ENCODE peak calls at places on chromosomes 13 and 19, in seven cellular contexts. I, B, Y, L, M, P and G are unnamed samples.

GRCh38 chr19:13099073-13099999 is 3.3 kb downstream of the LYL1 start:
- DNase-seq in M (peak), P (peak), L (peak), B (peak), Y (peak), I (no peak), G (no peak)

GRCh38 chr19:18300930-18301717 is 19.7 kb upstream of the JUND start:
- DNase-seq in I (peak), B (peak), P (peak), Y (peak), M (no peak), L (no peak), G (no peak)

GRCh38 chr19:46189971-46190335 is 39.6 kb upstream of the IGFL1 start:
- DNase-seq in L (no peak), Y (no peak), B (no peak), M (no peak), I (no peak), P (no peak), G (no peak)

GRCh38 chr19:38519988-38520387 is 86.5 kb downstream of the RYR1 start:
- DNase-seq in L (no peak), I (no peak), P (no peak), M (no peak), Y (no peak), B (no peak), G (no peak)

GRCh38 chr13:29676941-29677452 is 81.5 kb upstream of the SLC7A1 start:
- DNase-seq in P (no peak), I (peak), M (no peak), L (no peak), Y (no peak), B (no peak), G (no peak)

GRCh38 chr19:40588110-40588854 is 11.6 kb downstream of the SHKBP1 start:
- DNase-seq in P (no peak), M (no peak), Y (no peak), B (no peak), L (no peak), I (no peak), G (no peak)

GRCh38 chr13:85651440-85651839 is 147.8 kb downstream of the SLITRK6 start:
- DNase-seq in M (no peak), P (no peak), I (peak), L (no peak), Y (no peak), B (no peak), G (no peak)

GRCh38 chr13:23668557-23668956 is 98.3 kb downstream of the TNFRSF19 start:
- DNase-seq in L (no peak), M (no peak), Y (no peak), I (no peak), P (no peak), B (no peak), G (no peak)

GRCh38 chr13:48266967-48267639 is 34.1 kb downstream of the ITM2B start:
- DNase-seq in P (no peak), L (no peak), Y (no peak), I (peak), M (no peak), B (no peak), G (no peak)

GRCh38 chr13:105573134-105573533 is 962.3 kb downstream of the EFNB2 start:
- DNase-seq in L (no peak), Y (no peak), I (no peak), M (no peak), B (no peak), P (no peak), G (no peak)

GRCh38 chr13:27915301-27916207 is 4.2 kb upstream of the PDX1 start:
- DNase-seq in P (no peak), Y (no peak), B (peak), M (no peak), L (peak), I (no peak), G (no peak)

GRCh38 chr19:35317464-35318043 is 11.4 kb upstream of the CD22 start:
- DNase-seq in Y (no peak), I (no peak), P (no peak), L (no peak), M (no peak), B (no peak), G (no peak)

GRCh38 chr13:30409911-30410704 is 12.2 kb upstream of the UBE2L5 start:
- DNase-seq in Y (peak), P (no peak), L (no peak), I (peak), M (no peak), B (no peak), G (no peak)

GRCh38 chr13:113881614-113882265 is 17.9 kb upstream of the GAS6 start:
- DNase-seq in M (no peak), B (no peak), L (no peak), P (no peak), I (no peak), Y (peak), G (no peak)

GRCh38 chr13:97474581-97474980 is 40.6 kb downstream of the RAP2A start:
- DNase-seq in P (no peak), B (no peak), Y (no peak), M (no peak), I (peak), L (no peak), G (no peak)

GRCh38 chr13:78601124-78601885 is 2.0 kb downstream of the POU4F1 start:
- DNase-seq in Y (no peak), L (peak), B (no peak), I (peak), P (no peak), M (no peak), G (no peak)

GRCh38 chr19:49676136-49676689 is 858 bp upstream of the PRMT1 start:
- DNase-seq in I (peak), M (peak), P (peak), Y (peak), B (peak), L (peak), G (peak)

GRCh38 chr19:44696939-44697669 is 1.8 kb upstream of the CEACAM16 start:
- DNase-seq in M (no peak), I (no peak), Y (no peak), L (no peak), P (peak), B (no peak), G (no peak)

GRCh38 chr19:16342002-16342715 is 17.5 kb downstream of the KLF2 start:
- DNase-seq in M (no peak), Y (peak), L (no peak), I (no peak), B (no peak), P (no peak), G (peak)

GRCh38 chr19:15216363-15216762 is 15.6 kb upstream of the NOTCH3 start:
- DNase-seq in I (no peak), B (no peak), M (no peak), Y (no peak), P (no peak), L (no peak), G (no peak)

GRCh38 chr13:30968734-30969335 is 36.4 kb downstream of the TEX26 start:
- DNase-seq in P (no peak), B (no peak), L (no peak), I (peak), M (no peak), Y (no peak), G (no peak)

GRCh38 chr13:70758932-70759331 is 650.7 kb upstream of the KLHL1 start:
- DNase-seq in M (no peak), Y (no peak), P (no peak), B (no peak), L (no peak), I (no peak), G (no peak)

GRCh38 chr13:31444266-31444862 is 244.6 kb downstream of the B3GLCT start:
- DNase-seq in L (no peak), Y (peak), M (no peak), I (no peak), B (no peak), P (no peak), G (no peak)

GRCh38 chr13:20664304-20664703 is 39.2 kb upstream of the IL17D start:
- DNase-seq in I (no peak), L (no peak), B (no peak), P (no peak), M (no peak), Y (no peak), G (no peak)

GRCh38 chr13:35988648-35989081 is 142.5 kb downstream of the DCLK1 start:
- DNase-seq in L (peak), B (no peak), Y (no peak), I (no peak), P (no peak), M (no peak), G (no peak)

GRCh38 chr13:47831265-47831664 is 169.8 kb downstream of the SUCLA2 start:
- DNase-seq in M (no peak), P (no peak), B (no peak), Y (no peak), I (peak), L (no peak), G (no peak)

GRCh38 chr19:2035590-2035991 is 15.5 kb downstream of the MKNK2 start:
- DNase-seq in P (peak), B (no peak), Y (no peak), L (peak), I (no peak), M (no peak), G (no peak)

GRCh38 chr19:2034729-2035589 is 16.1 kb downstream of the MKNK2 start:
- DNase-seq in B (peak), P (peak), I (peak), M (no peak), L (peak), Y (no peak), G (no peak)

GRCh38 chr19:2032296-2032941 is 16.9 kb upstream of the BTBD2 start:
- DNase-seq in M (peak), B (peak), P (peak), Y (peak), L (no peak), I (peak), G (peak)

GRCh38 chr19:2033825-2034159 is 17.3 kb downstream of the MKNK2 start:
- DNase-seq in Y (no peak), I (no peak), L (no peak), P (peak), M (no peak), B (no peak), G (no peak)

GRCh38 chr19:2033115-2033824 is 17.8 kb upstream of the BTBD2 start:
- DNase-seq in Y (no peak), B (no peak), L (no peak), I (no peak), P (no peak), M (no peak), G (no peak)
- TF ChIP-seq CTCF in Y (no peak), B (no peak), L (no peak), I (no peak), P (no peak), M (no peak), G (no peak)

GRCh38 chr19:2524840-2525723 is 49.2 kb downstream of the GADD45B start:
- DNase-seq in B (no peak), P (no peak), I (peak), M (no peak), L (peak), Y (no peak), G (peak)
- H3K4me3 ChIP-seq in B (no peak), P (no peak), I (no peak), M (no peak), L (no peak), Y (peak), G (no peak)

DNA sequence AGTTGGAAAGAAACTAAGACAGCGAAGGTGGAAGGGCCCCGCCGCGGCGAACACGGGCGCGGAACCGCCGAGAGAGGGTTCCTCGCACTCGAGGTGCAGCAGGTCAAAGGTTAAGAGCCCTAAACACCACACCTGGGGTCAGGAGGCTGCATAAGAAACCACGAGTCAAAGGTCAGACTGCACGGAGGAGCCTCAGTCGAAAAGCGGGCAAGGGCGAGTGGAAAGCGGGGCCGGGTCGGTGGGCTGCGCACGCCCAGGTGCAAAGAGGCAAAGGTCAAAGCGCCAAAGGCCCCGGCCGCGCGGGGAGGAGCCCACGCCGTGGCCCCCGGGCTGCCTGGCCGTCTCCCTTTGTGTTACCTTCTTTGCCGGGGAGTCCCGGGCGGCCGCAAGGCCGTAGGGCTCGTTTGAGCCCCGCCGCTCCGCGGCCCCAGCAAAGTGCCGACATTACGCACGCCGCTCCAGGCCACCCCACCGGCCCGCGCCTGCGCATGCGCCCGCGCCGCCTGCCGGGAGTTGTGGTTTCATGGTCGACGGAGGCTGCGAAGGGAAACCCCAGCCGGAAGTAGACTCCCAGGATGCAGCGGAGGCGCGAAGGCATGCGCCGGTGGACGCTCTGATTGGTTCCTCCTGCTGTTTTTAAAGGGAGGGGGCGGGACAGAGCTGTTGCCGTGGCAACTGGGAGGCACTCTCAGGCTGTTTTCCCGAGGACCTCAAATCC is at the start of gene POLRMT:
- DNase-seq in Y (peak), L (peak), B (peak), M (peak), I (peak), P (peak), G (peak)
- TF ChIP-seq CTCF in Y (no peak), L (no peak), B (no peak), M (no peak), I (peak), P (no peak), G (no peak)

GRCh38 chr19:33132021-33132420 is at the start of gene WDR88:
- DNase-seq in Y (no peak), P (no peak), B (no peak), L (peak), M (no peak), I (no peak), G (no peak)

GRCh38 chr19:33130433-33130832 is 1.5 kb upstream of the WDR88 start:
- DNase-seq in P (no peak), B (no peak), M (no peak), I (no peak), Y (no peak), L (no peak), G (no peak)

GRCh38 chr19:33133438-33134031 is 1.6 kb downstream of the WDR88 start:
- DNase-seq in L (peak), I (no peak), P (no peak), Y (no peak), M (no peak), B (no peak), G (no peak)

GRCh38 chr19:33132425-33132824 is 511 bp downstream of the WDR88 start:
- DNase-seq in P (no peak), Y (no peak), B (no peak), M (no peak), L (peak), I (no peak), G (no peak)

DNA sequence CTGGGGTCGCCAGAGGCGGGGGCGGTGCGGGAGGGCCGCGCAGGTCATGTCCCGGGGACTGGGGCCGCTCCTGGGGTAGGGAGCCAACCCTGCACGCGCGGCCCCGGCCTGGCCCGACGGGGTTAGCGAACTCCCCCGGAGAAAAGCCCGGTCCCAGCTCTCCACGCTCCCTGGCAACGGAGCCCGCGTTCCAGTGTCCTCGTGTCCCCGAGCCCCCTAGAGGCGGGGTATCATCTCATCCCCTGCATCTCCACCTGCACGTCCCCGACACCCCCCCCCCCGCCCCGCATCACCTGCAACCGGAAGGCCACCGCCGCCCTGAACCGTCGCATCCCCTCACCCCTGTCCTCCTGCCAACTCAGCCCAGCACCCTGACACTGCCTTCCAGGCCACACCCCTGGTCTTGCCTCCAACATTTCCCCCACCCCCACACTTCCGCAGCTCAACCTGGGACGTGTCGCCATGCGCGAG is 2.7 kb downstream of the WDR88 start:
- DNase-seq in M (no peak), P (no peak), Y (no peak), I (no peak), L (peak), B (no peak), G (no peak)
- H3K4me3 ChIP-seq in M (peak), P (no peak), Y (no peak), I (no peak), L (peak), B (no peak), G (no peak)

DNA sequence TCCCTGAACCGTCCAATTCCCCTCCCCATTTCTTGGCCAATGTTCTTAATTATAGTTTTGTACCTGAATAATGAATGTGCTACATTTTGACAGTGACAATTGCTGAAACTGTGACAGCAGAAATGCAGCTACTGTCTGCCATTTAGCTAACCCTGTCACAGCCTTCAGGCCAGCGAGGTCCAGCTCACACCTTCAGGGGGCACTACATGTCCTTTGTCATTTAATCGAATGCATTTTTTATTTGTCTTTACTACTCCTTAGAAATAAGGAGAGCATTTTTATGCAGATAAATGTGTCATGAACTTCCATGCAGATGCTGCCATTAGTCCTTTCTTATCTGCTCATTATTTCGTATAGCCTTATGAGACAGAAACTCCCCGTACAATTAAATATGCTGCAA is 159.9 kb downstream of the MZT1 start:
- DNase-seq in I (no peak), M (no peak), B (no peak), P (no peak), Y (no peak), L (peak), G (no peak)
- TF ChIP-seq CTCF in I (no peak), M (no peak), B (no peak), P (no peak), Y (no peak), L (peak), G (no peak)

DNA sequence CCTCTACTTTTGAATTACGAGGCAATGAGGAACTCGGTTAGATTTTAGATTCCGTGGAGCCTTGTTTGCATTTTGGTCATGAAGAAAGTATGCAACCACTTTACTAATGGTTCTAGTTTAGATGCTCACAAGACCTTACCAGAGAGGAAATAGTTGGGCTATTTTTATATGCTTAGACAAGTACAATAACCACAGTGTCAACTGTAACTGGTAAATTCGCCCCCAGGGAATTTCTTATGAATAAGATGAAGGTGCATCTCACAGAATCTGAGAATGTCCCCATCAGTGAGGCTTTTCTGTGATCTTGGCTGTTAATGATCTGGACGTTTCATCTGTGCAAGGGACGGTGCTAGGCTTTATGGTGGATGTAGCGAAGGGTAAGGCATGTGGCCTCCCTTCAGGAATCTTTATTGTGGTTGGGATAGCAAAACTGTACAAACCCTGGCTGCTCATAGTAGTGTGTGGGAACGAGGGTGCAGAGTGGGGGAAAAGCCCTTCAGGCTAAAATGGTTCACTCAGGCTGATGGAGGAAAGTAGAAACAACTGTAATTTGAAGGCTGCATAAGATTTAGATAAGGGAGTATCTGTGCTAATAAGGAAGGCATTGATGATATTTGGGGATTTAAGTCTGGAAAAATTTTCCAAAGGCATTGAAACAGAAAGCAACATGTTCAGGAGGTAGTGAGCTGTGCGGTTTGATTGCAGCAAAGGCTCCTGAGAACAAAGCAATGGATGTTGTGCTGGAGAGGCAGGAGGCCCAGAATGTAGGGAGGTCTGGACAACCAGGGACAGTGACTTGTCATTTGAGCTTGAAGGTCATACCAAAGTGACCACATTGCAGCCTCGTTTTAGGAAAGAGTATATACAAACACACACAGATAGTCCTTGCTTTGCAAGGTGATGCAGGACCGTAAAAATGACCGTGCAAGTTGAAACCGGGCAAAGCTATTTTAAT is 28.4 kb downstream of the UBAC2 start:
- DNase-seq in I (peak), M (no peak), P (no peak), B (no peak), L (no peak), Y (no peak), G (no peak)
- H3K4me3 ChIP-seq in I (no peak), M (no peak), P (no peak), B (no peak), L (no peak), Y (no peak), G (no peak)